ENCODE peak calls at places on chromosomes 6 and 20, in nine cellular contexts. One of them, this sample, is unnamed.

GRCh38 chr6:159084493-159085091 is 39.8 kb upstream of the TAGAP start:
- DNase-seq in endodermal cell: no peak
- DNase-seq in PC-3: no peak
- DNase-seq in fibroblast of lung: peak; percentile 80
- DNase-seq in neural progenitor cell: no peak
- DNase-seq in HCT116: no peak
- DNase-seq in MM.1S: no peak
- DNase-seq in H9: no peak
- DNase-seq in mammary epithelial cell: peak; percentile 65
- DNase-seq in this sample: peak; percentile 77

GRCh38 chr20:52972190-52972937 is at the start of gene TSHZ2:
- DNase-seq in endodermal cell: peak; percentile 70
- DNase-seq in PC-3: no peak
- DNase-seq in fibroblast of lung: peak; percentile 77
- DNase-seq in neural progenitor cell: peak; percentile 72
- DNase-seq in HCT116: no peak
- DNase-seq in MM.1S: peak; percentile 11
- DNase-seq in H9: peak; percentile 52
- DNase-seq in mammary epithelial cell: peak; percentile 81
- DNase-seq in this sample: peak; percentile 73

GRCh38 chr6:169997187-169997929 is 245.9 kb downstream of the ERMARD start:
- DNase-seq in endodermal cell: peak; percentile 37
- DNase-seq in PC-3: no peak
- DNase-seq in fibroblast of lung: no peak
- DNase-seq in neural progenitor cell: no peak
- DNase-seq in HCT116: no peak
- DNase-seq in MM.1S: no peak
- DNase-seq in H9: peak; percentile 10
- DNase-seq in mammary epithelial cell: peak; percentile 12
- DNase-seq in this sample: no peak

GRCh38 chr20:52497731-52498130 is 306.2 kb upstream of the ZFP64 start:
- DNase-seq in endodermal cell: no peak
- DNase-seq in PC-3: no peak
- DNase-seq in fibroblast of lung: peak; percentile 53
- DNase-seq in neural progenitor cell: no peak
- DNase-seq in HCT116: no peak
- DNase-seq in MM.1S: no peak
- DNase-seq in H9: no peak
- DNase-seq in mammary epithelial cell: no peak
- DNase-seq in this sample: peak; percentile 41

GRCh38 chr6:45448417-45449389 is 71.0 kb upstream of the SUPT3H start:
- DNase-seq in endodermal cell: no peak
- DNase-seq in PC-3: no peak
- DNase-seq in fibroblast of lung: peak; percentile 79
- DNase-seq in neural progenitor cell: no peak
- DNase-seq in HCT116: no peak
- DNase-seq in MM.1S: peak; percentile 14
- DNase-seq in H9: no peak
- DNase-seq in mammary epithelial cell: no peak
- DNase-seq in this sample: peak; percentile 72

GRCh38 chr6:100342830-100343229 is 121.9 kb downstream of the SIM1 start:
- DNase-seq in endodermal cell: no peak
- DNase-seq in PC-3: no peak
- DNase-seq in fibroblast of lung: peak; percentile 93
- DNase-seq in neural progenitor cell: no peak
- DNase-seq in HCT116: no peak
- DNase-seq in MM.1S: no peak
- DNase-seq in H9: no peak
- DNase-seq in mammary epithelial cell: no peak
- DNase-seq in this sample: peak; percentile 92

GRCh38 chr6:81073323-81073722 is 679.2 kb downstream of the TENT5A start:
- DNase-seq in endodermal cell: no peak
- DNase-seq in PC-3: no peak
- DNase-seq in fibroblast of lung: no peak
- DNase-seq in neural progenitor cell: no peak
- DNase-seq in HCT116: no peak
- DNase-seq in MM.1S: no peak
- DNase-seq in H9: no peak
- DNase-seq in mammary epithelial cell: no peak
- DNase-seq in this sample: no peak

GRCh38 chr6:15555101-15556038 is 107.5 kb downstream of the DTNBP1 start:
- DNase-seq in endodermal cell: peak; percentile 63
- DNase-seq in PC-3: no peak
- DNase-seq in fibroblast of lung: no peak
- DNase-seq in neural progenitor cell: no peak
- DNase-seq in HCT116: no peak
- DNase-seq in MM.1S: no peak
- DNase-seq in H9: no peak
- DNase-seq in mammary epithelial cell: no peak
- DNase-seq in this sample: no peak

GRCh38 chr20:60137657-60138245 is 179.5 kb downstream of the CDH26 start:
- DNase-seq in endodermal cell: peak; percentile 82
- DNase-seq in PC-3: peak; percentile 41
- DNase-seq in fibroblast of lung: no peak
- DNase-seq in neural progenitor cell: peak; percentile 46
- DNase-seq in HCT116: peak; percentile 0
- DNase-seq in MM.1S: peak; percentile 83
- DNase-seq in H9: no peak
- DNase-seq in mammary epithelial cell: peak; percentile 28
- DNase-seq in this sample: no peak

GRCh38 chr20:60136640-60137411 is 178.6 kb downstream of the CDH26 start:
- DNase-seq in endodermal cell: no peak
- DNase-seq in PC-3: no peak
- DNase-seq in fibroblast of lung: no peak
- DNase-seq in neural progenitor cell: no peak
- DNase-seq in HCT116: no peak
- DNase-seq in MM.1S: no peak
- DNase-seq in H9: no peak
- DNase-seq in mammary epithelial cell: no peak
- DNase-seq in this sample: no peak

GRCh38 chr20:60139663-60140446 is 181.6 kb downstream of the CDH26 start:
- DNase-seq in endodermal cell: no peak
- DNase-seq in PC-3: no peak
- DNase-seq in fibroblast of lung: no peak
- DNase-seq in neural progenitor cell: no peak
- DNase-seq in HCT116: no peak
- DNase-seq in MM.1S: no peak
- DNase-seq in H9: no peak
- DNase-seq in mammary epithelial cell: no peak
- DNase-seq in this sample: no peak

GRCh38 chr20:60135276-60135675 is 177.1 kb downstream of the CDH26 start:
- DNase-seq in endodermal cell: no peak
- DNase-seq in PC-3: no peak
- DNase-seq in fibroblast of lung: no peak
- DNase-seq in neural progenitor cell: no peak
- DNase-seq in HCT116: no peak
- DNase-seq in MM.1S: no peak
- DNase-seq in H9: no peak
- DNase-seq in mammary epithelial cell: no peak
- DNase-seq in this sample: no peak

DNA sequence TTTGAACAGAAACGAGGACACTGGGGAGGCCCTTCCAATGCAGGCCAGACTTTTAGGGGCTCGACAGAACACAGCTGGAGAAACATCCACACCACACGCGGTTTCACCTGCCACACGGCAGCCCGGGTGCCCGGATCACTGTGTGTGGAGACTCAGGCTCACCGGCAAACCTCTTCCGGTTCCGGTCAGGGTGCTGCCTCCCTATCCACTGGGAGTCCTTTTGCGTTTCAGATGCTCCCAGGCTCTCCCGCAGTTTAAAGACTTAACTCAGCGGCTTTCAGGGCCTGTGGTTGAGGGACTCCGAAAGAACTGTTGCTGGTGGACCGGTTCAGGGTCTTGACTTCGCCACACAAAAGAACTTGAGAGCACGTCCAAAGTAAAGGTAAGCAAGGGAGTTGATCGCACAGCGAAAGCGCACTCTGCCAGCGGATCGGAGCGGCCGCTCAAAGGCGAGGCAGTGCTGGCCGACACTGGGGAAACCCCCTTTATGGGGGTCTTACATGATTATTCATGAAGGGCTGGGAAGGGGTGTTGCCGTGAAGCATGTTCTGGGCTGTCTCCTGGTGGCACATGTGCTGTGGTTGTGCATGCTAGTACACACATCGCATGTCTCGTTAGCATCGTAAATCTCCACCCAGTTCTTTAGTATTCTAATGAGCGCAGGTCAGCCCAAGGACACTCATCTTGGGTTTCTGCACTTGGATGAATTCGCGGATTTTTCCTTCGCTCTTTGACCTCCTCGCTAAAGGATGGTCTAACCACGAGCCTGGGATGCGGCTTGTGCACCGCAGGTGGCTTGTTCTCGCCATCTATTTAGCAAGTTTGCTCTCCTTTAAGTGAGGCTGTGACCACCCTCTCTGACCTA is 180.3 kb downstream of the CDH26 start:
- DNase-seq in endodermal cell: no peak
- DNase-seq in PC-3: no peak
- DNase-seq in fibroblast of lung: peak; percentile 27
- DNase-seq in neural progenitor cell: no peak
- DNase-seq in HCT116: no peak
- DNase-seq in MM.1S: peak; percentile 78
- DNase-seq in H9: no peak
- DNase-seq in mammary epithelial cell: no peak
- DNase-seq in this sample: peak; percentile 4
- TF ChIP-seq CTCF in endodermal cell: no peak
- TF ChIP-seq CTCF in PC-3: no peak
- TF ChIP-seq CTCF in fibroblast of lung: no peak
- TF ChIP-seq CTCF in neural progenitor cell: no peak
- TF ChIP-seq CTCF in HCT116: no peak
- TF ChIP-seq CTCF in MM.1S: no peak
- TF ChIP-seq CTCF in H9: no peak
- TF ChIP-seq CTCF in mammary epithelial cell: no peak
- TF ChIP-seq CTCF in this sample: no peak

DNA sequence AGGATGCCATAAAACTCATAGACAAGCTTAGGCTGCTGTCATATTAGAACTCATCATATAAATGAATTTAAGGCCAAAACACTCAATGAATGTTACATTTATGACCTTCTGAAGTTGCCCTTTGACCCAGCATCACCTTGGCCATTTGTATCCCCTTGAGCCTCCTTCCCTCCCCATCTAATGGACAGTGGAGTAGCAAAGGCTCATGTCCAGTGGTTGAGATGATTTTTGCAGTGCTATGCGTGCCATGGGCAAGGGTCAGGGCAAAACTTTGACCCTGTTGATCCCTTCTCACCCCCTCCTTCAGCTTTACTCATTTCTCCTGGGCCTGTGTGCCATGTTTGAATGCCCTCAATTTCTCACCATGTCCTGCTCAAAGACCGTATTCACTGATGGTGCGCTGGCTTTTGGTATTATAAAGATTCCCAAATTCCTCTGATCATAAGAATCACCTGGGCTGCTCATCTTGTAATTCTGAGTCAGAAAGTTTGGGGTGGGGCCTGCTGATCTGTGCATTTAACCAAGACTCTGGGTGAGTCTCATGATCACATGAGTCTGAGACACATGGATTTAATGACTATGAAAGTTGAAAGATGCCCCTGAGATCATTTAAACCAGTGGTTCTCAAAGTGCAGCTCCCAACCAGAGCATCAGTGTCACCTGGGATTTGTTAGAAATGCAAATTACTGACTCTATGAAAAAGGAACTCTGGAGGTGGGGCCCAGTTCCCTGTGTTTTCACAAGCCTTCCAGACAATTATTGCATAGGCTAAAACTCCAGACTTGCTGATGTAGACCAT is 57.5 kb upstream of the IL20RA start:
- DNase-seq in endodermal cell: no peak
- DNase-seq in PC-3: no peak
- DNase-seq in fibroblast of lung: no peak
- DNase-seq in neural progenitor cell: no peak
- DNase-seq in HCT116: no peak
- DNase-seq in MM.1S: peak; percentile 21
- DNase-seq in H9: no peak
- DNase-seq in mammary epithelial cell: peak; percentile 58
- DNase-seq in this sample: no peak
- H3K9ac ChIP-seq in endodermal cell: no peak overlapping the region
- H3K9ac ChIP-seq in PC-3: no peak overlapping the region
- H3K9ac ChIP-seq in fibroblast of lung: no peak overlapping the region
- H3K9ac ChIP-seq in neural progenitor cell: no peak overlapping the region
- H3K9ac ChIP-seq in HCT116: no peak overlapping the region
- H3K9ac ChIP-seq in MM.1S: peak overlapping the region; percentile 9
- H3K9ac ChIP-seq in H9: no peak overlapping the region
- H3K9ac ChIP-seq in mammary epithelial cell: no peak overlapping the region
- H3K9ac ChIP-seq in this sample: no peak overlapping the region

GRCh38 chr6:35078226-35078850 is 62.8 kb downstream of the TCP11 start:
- DNase-seq in endodermal cell: no peak
- DNase-seq in PC-3: no peak
- DNase-seq in fibroblast of lung: no peak
- DNase-seq in neural progenitor cell: no peak
- DNase-seq in HCT116: no peak
- DNase-seq in MM.1S: no peak
- DNase-seq in H9: no peak
- DNase-seq in mammary epithelial cell: no peak
- DNase-seq in this sample: no peak

GRCh38 chr6:35077713-35078105 is 63.4 kb downstream of the TCP11 start:
- DNase-seq in endodermal cell: no peak
- DNase-seq in PC-3: no peak
- DNase-seq in fibroblast of lung: no peak
- DNase-seq in neural progenitor cell: no peak
- DNase-seq in HCT116: no peak
- DNase-seq in MM.1S: no peak
- DNase-seq in H9: no peak
- DNase-seq in mammary epithelial cell: no peak
- DNase-seq in this sample: no peak

GRCh38 chr6:35078896-35079295 is 62.2 kb downstream of the TCP11 start:
- DNase-seq in endodermal cell: no peak
- DNase-seq in PC-3: no peak
- DNase-seq in fibroblast of lung: no peak
- DNase-seq in neural progenitor cell: no peak
- DNase-seq in HCT116: no peak
- DNase-seq in MM.1S: no peak
- DNase-seq in H9: no peak
- DNase-seq in mammary epithelial cell: no peak
- DNase-seq in this sample: no peak

GRCh38 chr6:35079311-35080000 is 61.7 kb downstream of the TCP11 start:
- DNase-seq in endodermal cell: no peak
- DNase-seq in PC-3: no peak
- DNase-seq in fibroblast of lung: no peak
- DNase-seq in neural progenitor cell: no peak
- DNase-seq in HCT116: no peak
- DNase-seq in MM.1S: no peak
- DNase-seq in H9: no peak
- DNase-seq in mammary epithelial cell: no peak
- DNase-seq in this sample: no peak

DNA sequence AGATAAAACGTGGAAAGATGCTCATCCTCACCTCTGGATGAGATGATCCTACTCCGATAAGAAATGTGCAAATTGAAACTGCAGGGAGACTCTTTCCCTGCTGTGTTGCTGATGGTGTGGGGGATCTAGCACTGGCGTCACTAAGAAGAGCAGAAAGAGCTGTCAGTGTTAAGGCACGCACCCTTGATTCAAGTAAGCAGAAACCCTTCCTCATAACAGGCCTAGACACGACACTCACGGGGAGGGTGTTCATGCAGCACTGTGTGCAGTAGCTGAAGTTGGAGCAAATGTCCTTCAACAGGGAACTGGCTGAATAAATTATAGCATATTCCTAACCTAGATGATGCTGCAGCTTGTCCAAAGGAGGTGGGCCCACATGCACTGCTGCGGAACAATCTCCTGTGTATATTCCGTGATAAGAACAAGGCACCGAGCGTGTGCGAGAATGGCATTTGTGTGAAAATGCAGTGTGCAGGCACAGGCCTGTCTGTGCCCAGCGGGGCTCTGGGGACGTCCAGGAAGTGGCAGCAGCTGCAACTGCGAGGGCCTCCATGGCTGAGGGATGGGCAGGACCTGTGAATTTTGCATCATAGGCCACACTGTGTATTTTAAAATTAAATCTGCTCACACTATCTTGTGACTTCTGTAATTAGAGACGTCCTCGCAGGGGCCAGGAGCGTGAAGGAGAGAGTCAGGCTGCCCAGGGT is 64.0 kb downstream of the TCP11 start:
- DNase-seq in endodermal cell: no peak
- DNase-seq in PC-3: no peak
- DNase-seq in fibroblast of lung: no peak
- DNase-seq in neural progenitor cell: no peak
- DNase-seq in HCT116: no peak
- DNase-seq in MM.1S: no peak
- DNase-seq in H9: no peak
- DNase-seq in mammary epithelial cell: peak; percentile 84
- DNase-seq in this sample: no peak
- TF ChIP-seq CTCF in endodermal cell: no peak
- TF ChIP-seq CTCF in PC-3: no peak
- TF ChIP-seq CTCF in fibroblast of lung: no peak
- TF ChIP-seq CTCF in neural progenitor cell: no peak
- TF ChIP-seq CTCF in HCT116: no peak
- TF ChIP-seq CTCF in MM.1S: no peak
- TF ChIP-seq CTCF in H9: no peak
- TF ChIP-seq CTCF in mammary epithelial cell: no peak
- TF ChIP-seq CTCF in this sample: no peak

GRCh38 chr20:62062661-62063600 is 2.8 kb downstream of the TAF4 start:
- DNase-seq in endodermal cell: no peak
- DNase-seq in PC-3: no peak
- DNase-seq in fibroblast of lung: no peak
- DNase-seq in neural progenitor cell: no peak
- DNase-seq in HCT116: no peak
- DNase-seq in MM.1S: no peak
- DNase-seq in H9: no peak
- DNase-seq in mammary epithelial cell: no peak
- DNase-seq in this sample: no peak
- H3K9ac ChIP-seq in endodermal cell: no peak overlapping the region
- H3K9ac ChIP-seq in PC-3: no peak overlapping the region
- H3K9ac ChIP-seq in fibroblast of lung: no peak overlapping the region
- H3K9ac ChIP-seq in neural progenitor cell: no peak overlapping the region
- H3K9ac ChIP-seq in HCT116: no peak overlapping the region
- H3K9ac ChIP-seq in MM.1S: no peak overlapping the region
- H3K9ac ChIP-seq in H9: no peak overlapping the region
- H3K9ac ChIP-seq in mammary epithelial cell: no peak overlapping the region
- H3K9ac ChIP-seq in this sample: peak overlapping the region; percentile 38

This sample was measured in astrocyte.